ENCODE peak calls at places on chromosomes 4 and X, in five cellular contexts. J is IMR-90; H is activated CD4-positive, alpha-beta T cell treated with anti-CD3 and anti-CD28 coated beads, Interleukin-2, amount 50 U/mL, for 48 hours; P is amniotic stem cell; R is lower lobe of right lung. O is an unnamed sample.

GRCh38 chr4:151540728-151541437 is 131.9 kb downstream of the FHIP1A start:
- DNase-seq in J (peak), H (no peak), P (peak), R (no peak), O (peak)

GRCh38 chrX:3232262-3232950 is 114.0 kb downstream of the MXRA5 start:
- DNase-seq in J (peak), H (no peak), P (no peak), R (no peak), O (no peak)

GRCh38 chr4:94551616-94552564 is 100.1 kb downstream of the PDLIM5 start:
- DNase-seq in J (peak), H (no peak), P (no peak), R (no peak), O (no peak)

GRCh38 chrX:130120746-130121504 is 10.6 kb upstream of the ELF4 start:
- DNase-seq in J (peak), H (peak), P (peak), R (peak), O (peak)

GRCh38 chr4:96992443-96992842 is 1150.8 kb downstream of the STPG2 start:
- DNase-seq in J (no peak), H (no peak), P (no peak), R (no peak), O (no peak)

GRCh38 chr4:158371158-158371557 is 150.5 kb upstream of the RXFP1 start:
- DNase-seq in J (peak), H (no peak), P (no peak), R (no peak), O (peak)

GRCh38 chr4:13989496-13989895 is 362.0 kb upstream of the BOD1L1 start:
- DNase-seq in J (no peak), H (no peak), P (no peak), R (no peak), O (no peak)

GRCh38 chr4:164207460-164207859 is 546.5 kb upstream of the SMIM31 start:
- DNase-seq in J (no peak), H (no peak), P (no peak), R (no peak), O (no peak)

O was measured in ELR.